ENCODE peak calls at places on chromosomes 4 and X, in nine cellular contexts. H is ascending aorta, J is cardiac muscle cell, P is endodermal cell, A is AG04449, W is body of pancreas, T is kidney epithelial cell, Y is tibial nerve, G is AG04450. K is an unnamed sample.

GRCh38 chr4:5816101-5816500 is 76.8 kb downstream of the CRMP1 start:
- DNase-seq in T (no peak), H (no peak), P (no peak), A (no peak), W (no peak), Y (no peak), G (no peak), J (no peak), K (no peak)

GRCh38 chrX:100424012-100424411 is 13.9 kb upstream of the PCDH19 start:
- DNase-seq in T (no peak), A (no peak), H (no peak), G (no peak), P (peak), W (no peak), Y (no peak), J (peak), K (no peak)

GRCh38 chr4:118417325-118417724 is 64.5 kb upstream of the PRSS12 start:
- DNase-seq in Y (no peak), G (peak), J (no peak), T (no peak), P (no peak), A (peak), H (no peak), W (no peak), K (no peak)

GRCh38 chr4:86626066-86626465 is 32.0 kb downstream of the PTPN13 start:
- DNase-seq in T (no peak), G (no peak), Y (no peak), W (no peak), J (peak), H (no peak), P (no peak), A (no peak), K (no peak)

GRCh38 chrX:74230094-74230493 is 73.9 kb upstream of the ZCCHC13 start:
- DNase-seq in H (no peak), G (no peak), Y (no peak), W (no peak), J (no peak), T (no peak), A (no peak), P (no peak), K (no peak)

GRCh38 chr4:92163348-92163747 is 140.4 kb upstream of the GRID2 start:
- DNase-seq in W (no peak), P (no peak), G (no peak), T (no peak), J (no peak), H (no peak), A (no peak), Y (no peak), K (no peak)

GRCh38 chr4:36269116-36269515 is 12.3 kb upstream of the DTHD1 start:
- DNase-seq in Y (no peak), T (no peak), A (no peak), J (no peak), G (no peak), H (no peak), P (no peak), W (no peak), K (no peak)

GRCh38 chr4:8345946-8346814 is 76.6 kb downstream of the HTRA3 start:
- DNase-seq in A (no peak), W (no peak), J (no peak), G (no peak), Y (no peak), T (no peak), H (no peak), P (peak), K (no peak)

GRCh38 chr4:176498857-176499256 is 179.1 kb downstream of the SPCS3 start:
- DNase-seq in P (no peak), G (no peak), T (no peak), H (no peak), A (no peak), J (no peak), W (no peak), Y (no peak), K (no peak)

GRCh38 chr4:57233391-57233790 is 123.2 kb upstream of the IGFBP7 start:
- DNase-seq in A (no peak), H (no peak), J (no peak), W (no peak), G (peak), Y (no peak), T (no peak), P (no peak), K (peak)

GRCh38 chrX:19515615-19516105 is 352 bp upstream of the MAP3K15 start:
- DNase-seq in Y (no peak), G (no peak), H (no peak), A (no peak), P (no peak), T (no peak), J (no peak), W (no peak), K (no peak)

GRCh38 chr4:62923783-62924182 is 1485.5 kb downstream of the TECRL start:
- DNase-seq in H (no peak), T (no peak), A (no peak), W (no peak), P (no peak), J (no peak), G (no peak), Y (no peak), K (no peak)

GRCh38 chrX:144388738-144389137 is 504.9 kb downstream of the UBE2NL start:
- DNase-seq in Y (no peak), G (no peak), J (peak), T (no peak), W (no peak), H (no peak), A (no peak), P (no peak), K (no peak)

GRCh38 chr4:57156242-57156990 is 46.2 kb upstream of the IGFBP7 start:
- DNase-seq in A (no peak), H (no peak), W (no peak), P (no peak), T (no peak), Y (no peak), J (no peak), G (no peak), K (no peak)

GRCh38 chr4:105184316-105184988 is 37.8 kb downstream of the TET2 start:
- DNase-seq in Y (no peak), H (no peak), W (no peak), A (no peak), G (no peak), P (no peak), T (peak), J (no peak), K (peak)

GRCh38 chr4:106201373-106201772 is 114.6 kb downstream of the TBCK start:
- DNase-seq in Y (no peak), J (peak), G (no peak), A (no peak), H (no peak), P (no peak), T (no peak), W (no peak), K (no peak)

DNA sequence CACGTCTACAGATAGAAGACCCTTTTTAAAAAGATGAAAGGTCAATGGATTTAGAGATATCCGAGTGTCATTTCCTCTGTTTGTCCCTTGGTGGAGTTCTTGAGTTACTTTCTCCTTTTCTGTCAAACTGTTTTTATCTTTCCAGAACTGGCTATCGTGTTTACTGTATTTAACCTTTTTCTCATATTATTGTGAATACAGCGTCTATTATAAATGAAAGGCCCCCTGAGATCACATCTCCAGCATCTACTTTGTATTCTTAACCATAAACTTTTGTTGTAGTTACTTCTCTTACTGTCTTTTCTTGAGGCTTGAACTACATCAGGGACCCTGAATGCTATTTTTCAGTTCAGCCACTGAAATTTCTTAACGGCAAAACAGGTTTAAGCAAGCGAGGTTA is 4.0 kb upstream of the PCDH7 start:
- DNase-seq in Y (no peak), J (peak), T (no peak), G (no peak), A (no peak), W (no peak), H (no peak), P (no peak), K (no peak)
- TF ChIP-seq CTCF in Y (peak), J (peak), T (peak), G (peak), A (peak), W (no peak), H (peak), P (peak), K (peak)

DNA sequence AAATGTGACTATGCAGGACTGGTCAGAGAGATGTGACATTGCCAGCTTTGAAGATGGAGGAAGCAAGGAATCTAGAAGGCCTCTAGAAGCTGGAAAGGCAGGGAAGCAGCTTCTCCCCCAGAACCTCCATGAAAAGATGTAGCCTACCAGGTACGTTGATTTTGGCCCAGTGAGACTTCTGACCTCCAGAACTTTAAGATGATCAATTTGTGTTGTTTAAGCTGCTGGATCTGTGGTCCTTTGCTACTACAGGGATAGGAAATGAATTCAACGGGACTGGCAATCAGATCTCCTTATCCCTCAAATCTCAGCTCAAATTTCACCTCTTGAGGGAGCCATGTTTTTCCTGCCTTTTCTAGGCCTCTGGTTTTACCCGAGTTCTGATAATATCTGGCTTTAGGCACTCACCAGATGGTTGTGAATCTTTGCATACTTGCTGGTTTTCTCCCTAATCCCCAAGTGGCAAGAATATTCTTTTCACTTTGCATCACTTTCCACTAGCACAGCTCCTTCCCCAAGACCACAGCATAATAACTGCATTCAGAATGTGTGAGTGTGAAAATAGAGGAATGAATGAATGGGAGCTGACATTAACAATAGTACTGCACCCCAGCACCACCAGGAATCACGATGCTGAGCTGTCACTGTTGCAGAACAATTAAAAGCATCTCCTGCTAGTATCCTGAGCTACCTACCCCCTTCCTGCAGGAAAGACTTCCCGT is 25.5 kb upstream of the TMSB4X start:
- DNase-seq in P (no peak), H (no peak), G (no peak), J (no peak), W (no peak), Y (no peak), A (peak), T (no peak), K (no peak)
- H3K4me3 ChIP-seq in P (no peak), H (no peak), G (no peak), J (no peak), W (no peak), Y (no peak), A (peak), T (no peak), K (no peak)

DNA sequence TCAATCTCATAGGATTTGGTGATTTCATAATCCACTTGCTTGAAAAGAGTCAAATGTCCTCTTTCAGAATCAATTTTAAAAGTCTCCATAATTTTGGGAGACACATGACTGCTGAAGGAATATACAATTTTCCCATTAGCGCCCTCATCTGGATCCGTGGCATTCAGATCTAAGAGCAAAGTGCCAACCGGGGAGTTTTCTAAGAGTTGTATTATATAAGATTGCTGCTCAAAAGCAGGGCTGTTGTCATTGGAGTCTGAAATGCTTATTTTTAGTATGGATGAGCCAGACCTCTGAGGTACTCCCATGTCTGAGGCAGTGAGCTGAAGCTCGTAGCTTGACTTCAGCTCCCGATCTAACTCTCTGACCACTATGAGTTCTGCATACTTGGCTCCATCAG is 1.2 kb downstream of the PCDH18 start:
- DNase-seq in H (no peak), J (peak), T (no peak), P (peak), Y (peak), A (no peak), W (no peak), G (no peak), K (no peak)
- TF ChIP-seq CTCF in H (peak), J (peak), T (peak), P (peak), Y (no peak), A (peak), W (no peak), G (peak), K (peak)

GRCh38 chr4:19025031-19025430 is 1003.5 kb upstream of the LCORL start:
- DNase-seq in J (no peak), T (no peak), A (no peak), H (no peak), W (no peak), G (no peak), Y (no peak), P (no peak), K (no peak)
- H3K4me3 ChIP-seq in J (no peak), T (no peak), A (no peak), H (no peak), W (no peak), G (no peak), Y (no peak), P (no peak), K (no peak)

GRCh38 chrX:145861818-145862217 is 44.2 kb downstream of the SLITRK2 start:
- DNase-seq in H (no peak), J (no peak), T (no peak), G (no peak), P (no peak), Y (no peak), A (no peak), W (no peak), K (no peak)
- TF ChIP-seq CTCF in H (no peak), J (no peak), T (no peak), G (no peak), P (no peak), Y (no peak), A (no peak), W (no peak), K (no peak)

GRCh38 chrX:10633722-10634121 is 13.3 kb upstream of the MID1 start:
- DNase-seq in W (no peak), P (no peak), A (no peak), T (peak), Y (peak), H (peak), G (peak), J (no peak), K (peak)
- H3K4me3 ChIP-seq in W (no peak), P (no peak), A (no peak), T (no peak), Y (no peak), H (no peak), G (no peak), J (no peak), K (no peak)

GRCh38 chr4:7187691-7188090 is 4.6 kb upstream of the SORCS2 start:
- DNase-seq in A (no peak), H (no peak), T (no peak), J (no peak), Y (no peak), G (no peak), P (peak), W (no peak), K (no peak)

GRCh38 chr4:7187297-7187592 is 5.1 kb upstream of the SORCS2 start:
- DNase-seq in Y (no peak), G (no peak), W (no peak), P (peak), H (no peak), T (no peak), J (peak), A (no peak), K (no peak)

GRCh38 chr4:7186516-7187296 is 5.6 kb upstream of the SORCS2 start:
- DNase-seq in P (no peak), A (no peak), J (no peak), W (no peak), H (no peak), T (no peak), G (no peak), Y (no peak), K (no peak)

GRCh38 chr4:7185487-7186030 is 6.8 kb upstream of the SORCS2 start:
- DNase-seq in G (no peak), A (no peak), W (no peak), P (peak), H (no peak), Y (no peak), T (no peak), J (no peak), K (no peak)

DNA sequence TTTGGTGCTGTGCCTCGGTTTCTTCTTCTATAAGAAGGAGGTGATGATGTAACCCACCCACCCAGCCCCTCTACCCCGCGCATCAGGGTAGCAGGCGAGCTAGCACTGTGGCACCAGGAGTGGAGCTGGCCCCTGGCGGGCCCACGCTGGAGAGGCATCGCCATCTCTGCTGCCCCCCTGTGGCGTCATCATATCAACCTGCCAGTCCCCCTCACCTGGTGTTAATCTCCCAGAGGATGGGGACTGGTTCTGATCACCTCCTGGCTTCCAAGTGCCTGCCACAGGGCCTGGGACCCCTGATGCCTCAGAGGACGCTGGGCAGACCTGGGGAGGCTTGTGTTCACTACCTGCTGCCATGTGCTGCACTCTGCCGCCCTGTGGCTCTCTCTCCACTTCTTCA is 6.3 kb upstream of the SORCS2 start:
- DNase-seq in J (peak), H (no peak), P (peak), A (no peak), W (peak), T (no peak), Y (no peak), G (no peak), K (no peak)
- TF ChIP-seq CTCF in J (peak), H (no peak), P (peak), A (peak), W (peak), T (peak), Y (no peak), G (peak), K (peak)